ENCODE peak calls at places on chromosomes 6 and 20, in nine cellular contexts. H, I, E, J, S, N, A, T and Z are unnamed samples.

GRCh38 chr6:74128536-74128935 is 432.5 kb downstream of the CD109 start:
- DNase-seq in T (no peak), S (no peak), J (peak), I (peak), N (no peak), E (no peak), H (no peak), A (no peak), Z (no peak)

GRCh38 chr6:5335020-5335419 is 73.7 kb downstream of the FARS2 start:
- DNase-seq in H (no peak), J (no peak), N (peak), E (no peak), S (no peak), I (no peak), A (peak), T (no peak), Z (no peak)

GRCh38 chr6:119834418-119834817 is 484.9 kb upstream of the MAN1A1 start:
- DNase-seq in S (no peak), J (peak), H (no peak), I (no peak), N (no peak), A (no peak), T (no peak), E (no peak), Z (no peak)

GRCh38 chr6:170257376-170257775 is 33.5 kb downstream of the DLL1 start:
- DNase-seq in T (no peak), H (no peak), I (no peak), J (no peak), N (no peak), S (no peak), E (no peak), A (no peak), Z (no peak)

GRCh38 chr6:22366214-22366613 is 69.4 kb upstream of the PRL start:
- DNase-seq in E (no peak), T (no peak), H (no peak), S (no peak), J (peak), I (peak), N (no peak), A (no peak), Z (no peak)

GRCh38 chr20:7358670-7359069 is 581.6 kb downstream of the HAO1 start:
- DNase-seq in H (peak), I (no peak), E (no peak), T (no peak), N (no peak), A (no peak), J (no peak), S (no peak), Z (no peak)

GRCh38 chr6:101391772-101392560 is 1.5 kb upstream of the GRIK2 start:
- DNase-seq in E (no peak), H (peak), A (no peak), N (no peak), S (no peak), I (no peak), T (no peak), J (peak), Z (no peak)

GRCh38 chr20:5222919-5223634 is 93.7 kb downstream of the PROKR2 start:
- DNase-seq in T (no peak), E (peak), A (peak), I (peak), H (peak), S (peak), N (peak), J (peak), Z (no peak)

GRCh38 chr6:138343112-138343511 is 34.6 kb upstream of the SMIM28 start:
- DNase-seq in I (no peak), H (no peak), S (no peak), E (no peak), T (no peak), A (no peak), N (no peak), J (no peak), Z (no peak)

GRCh38 chr6:15038013-15038791 is 207.7 kb upstream of the JARID2 start:
- DNase-seq in T (no peak), S (no peak), N (no peak), E (no peak), A (no peak), H (no peak), J (no peak), I (no peak), Z (no peak)

GRCh38 chr6:40727272-40727671 is 140.1 kb upstream of the LRFN2 start:
- DNase-seq in H (no peak), N (no peak), T (no peak), A (peak), S (no peak), J (no peak), I (no peak), E (no peak), Z (no peak)

GRCh38 chr20:38196016-38196415 is 30.9 kb upstream of the TGM2 start:
- DNase-seq in N (no peak), J (no peak), T (no peak), E (no peak), H (no peak), I (no peak), S (no peak), A (no peak), Z (no peak)

GRCh38 chr6:105424177-105424783 is 21.4 kb upstream of the PREP start:
- DNase-seq in H (peak), J (peak), S (no peak), N (peak), A (peak), T (no peak), I (peak), E (peak), Z (no peak)

GRCh38 chr6:132648828-132649227 is 10.2 kb downstream of the TAAR1 start:
- DNase-seq in I (no peak), S (no peak), T (no peak), N (no peak), H (no peak), A (no peak), J (no peak), E (no peak), Z (no peak)

GRCh38 chr6:159467473-159468041 is 225.5 kb downstream of the SOD2 start:
- DNase-seq in A (no peak), N (peak), H (no peak), T (no peak), S (no peak), J (peak), E (no peak), I (no peak), Z (no peak)

GRCh38 chr6:10945845-10946244 is 59.0 kb downstream of the SYCP2L start:
- DNase-seq in E (no peak), J (no peak), I (no peak), A (no peak), N (no peak), S (no peak), H (no peak), T (no peak), Z (no peak)

GRCh38 chr6:160573943-160574342 is 90.1 kb downstream of the LPA start:
- DNase-seq in I (no peak), N (no peak), T (no peak), E (no peak), H (no peak), J (no peak), A (no peak), S (no peak), Z (no peak)

GRCh38 chr6:77650098-77650663 is 2.7 kb upstream of the MEI4 start:
- DNase-seq in A (peak), J (no peak), T (no peak), I (no peak), H (peak), E (no peak), N (peak), S (no peak), Z (peak)

GRCh38 chr6:118565317-118565960 is 17.3 kb downstream of the PLN start:
- DNase-seq in T (no peak), S (no peak), H (no peak), J (no peak), A (peak), N (peak), I (peak), E (peak), Z (no peak)

GRCh38 chr20:33636776-33637175 is 25.4 kb upstream of the C20orf144 start:
- DNase-seq in S (no peak), I (no peak), E (no peak), A (no peak), J (no peak), T (no peak), N (no peak), H (no peak), Z (no peak)

GRCh38 chr6:90596967-90597539 is 10.2 kb upstream of the MAP3K7 start:
- DNase-seq in A (no peak), T (no peak), S (no peak), E (no peak), H (no peak), N (no peak), J (no peak), I (no peak), Z (no peak)

GRCh38 chr20:4202441-4202840 is 187.1 kb upstream of the RNF24 start:
- DNase-seq in N (no peak), E (no peak), A (no peak), H (no peak), T (no peak), I (no peak), J (no peak), S (no peak), Z (no peak)

GRCh38 chr20:35134472-35134871 is 12.7 kb downstream of the EDEM2 start:
- DNase-seq in I (no peak), E (no peak), J (no peak), S (no peak), H (no peak), A (no peak), N (no peak), T (no peak), Z (peak)

GRCh38 chr6:149150999-149151398 is 166.5 kb upstream of the TAB2 start:
- DNase-seq in H (no peak), N (no peak), S (no peak), T (no peak), A (no peak), E (no peak), J (no peak), I (no peak), Z (no peak)

GRCh38 chr6:99294786-99295185 is 54.7 kb downstream of the FAXC start:
- DNase-seq in J (no peak), N (no peak), E (no peak), A (no peak), I (no peak), H (no peak), S (no peak), T (no peak), Z (no peak)

DNA sequence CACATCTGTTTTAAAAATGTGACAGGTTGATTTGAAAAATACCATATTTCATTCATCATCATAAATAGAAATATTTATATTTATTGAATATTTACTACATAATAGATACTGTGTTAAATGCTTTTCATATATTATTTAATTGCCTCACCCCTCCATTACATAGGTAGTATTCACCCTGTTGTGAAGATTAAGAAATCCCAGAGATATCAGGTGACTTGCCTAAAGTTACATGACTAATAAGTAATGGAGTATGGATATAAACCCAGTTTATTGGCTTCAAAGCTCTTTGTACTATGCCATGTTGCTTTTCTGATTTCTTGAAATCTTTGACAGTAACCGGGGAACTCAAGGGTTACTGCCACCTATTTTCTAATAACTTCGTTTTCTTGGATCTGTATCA is 10.1 kb upstream of the TSPYL1 start:
- DNase-seq in J (no peak), S (no peak), A (no peak), H (no peak), I (no peak), T (no peak), N (no peak), E (no peak), Z (no peak)
- TF ChIP-seq CTCF in J (no peak), S (no peak), A (no peak), H (no peak), I (no peak), T (no peak), N (no peak), E (no peak), Z (no peak)

DNA sequence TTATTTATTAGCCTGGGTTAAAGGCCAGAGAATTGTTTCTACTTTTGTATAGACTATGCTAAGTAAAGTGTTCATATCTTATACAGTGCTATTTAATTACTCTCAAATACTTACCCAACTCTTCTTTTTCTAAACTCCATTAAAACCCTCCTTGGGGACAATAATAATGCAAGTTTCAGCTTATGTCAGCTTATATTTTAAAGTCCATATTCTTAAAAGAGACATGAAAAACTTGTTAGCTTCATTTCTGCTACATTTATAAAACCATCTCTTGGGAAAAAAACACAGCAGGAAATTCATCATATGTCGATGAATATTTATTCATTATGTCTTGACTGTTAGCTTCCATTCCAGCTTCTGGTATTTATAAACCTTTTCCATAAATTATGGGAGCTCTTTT is 71.9 kb upstream of the SDHAF4 start:
- DNase-seq in I (no peak), S (no peak), N (no peak), A (no peak), E (no peak), T (no peak), H (no peak), J (no peak), Z (no peak)
- TF ChIP-seq CTCF in I (no peak), S (no peak), N (no peak), A (no peak), E (no peak), T (no peak), H (no peak), J (no peak), Z (no peak)

GRCh38 chr6:44222486-44222986 is 859 bp upstream of the SLC29A1 start:
- DNase-seq in S (no peak), N (no peak), I (no peak), J (no peak), H (no peak), A (no peak), E (no peak), T (no peak), Z (no peak)

GRCh38 chr6:44223471-44224153 is at the start of gene SLC29A1:
- DNase-seq in A (peak), N (peak), E (peak), T (no peak), H (peak), S (no peak), J (no peak), I (peak), Z (no peak)

GRCh38 chr6:44224154-44224977 is 971 bp downstream of the SLC29A1 start:
- DNase-seq in T (no peak), E (peak), S (no peak), H (peak), A (no peak), N (peak), J (no peak), I (peak), Z (no peak)

GRCh38 chr6:44221961-44222335 is 1.4 kb upstream of the SLC29A1 start:
- DNase-seq in J (no peak), N (no peak), T (no peak), S (no peak), I (no peak), E (no peak), H (no peak), A (no peak), Z (no peak)

DNA sequence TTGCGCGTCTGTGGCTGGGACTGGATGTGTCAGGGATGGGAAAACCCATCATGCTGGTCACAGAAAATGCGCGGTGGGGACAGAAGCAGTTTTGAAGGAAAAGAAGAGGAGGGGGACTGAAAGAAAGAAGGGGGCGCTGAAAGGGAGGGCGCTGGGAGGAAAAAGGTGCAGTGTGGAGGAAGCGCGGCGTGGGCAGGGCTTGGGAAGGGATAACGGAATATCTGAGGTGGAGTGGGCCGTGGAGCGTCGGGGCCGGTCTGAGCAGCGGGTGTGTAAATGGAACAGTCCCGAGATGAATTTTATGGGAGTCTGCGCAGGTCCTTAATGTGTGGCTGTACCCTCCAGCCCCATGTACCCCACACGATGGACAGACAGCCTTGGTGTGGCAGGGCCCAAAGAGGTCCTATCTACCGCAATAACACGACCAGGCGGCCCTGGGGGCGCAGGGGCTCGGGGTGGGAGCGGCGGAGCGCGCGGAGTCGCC is 366 bp upstream of the SLC29A1 start:
- DNase-seq in I (no peak), T (no peak), S (no peak), N (no peak), E (peak), H (no peak), A (peak), J (no peak), Z (no peak)
- TF ChIP-seq CTCF in I (no peak), T (no peak), S (no peak), N (no peak), E (no peak), H (no peak), A (no peak), J (no peak), Z (no peak)

GRCh38 chr20:59585714-59586404 is 18.5 kb upstream of the PHACTR3 start:
- DNase-seq in H (no peak), A (no peak), I (no peak), T (no peak), N (no peak), S (no peak), E (no peak), J (no peak), Z (no peak)
- TF ChIP-seq CTCF in H (no peak), A (no peak), I (no peak), T (no peak), N (no peak), S (no peak), E (no peak), J (no peak), Z (no peak)